ENCODE peak calls at places on chromosome 6, in nine cellular contexts. E, J, U, Q, S, F, M, Y and B are unnamed samples.

GRCh38 chr6:87053312-87053711 is 41.6 kb downstream of the CGA start:
- DNase-seq in F (no peak), J (no peak), U (no peak), S (no peak), E (no peak), Q (no peak), Y (no peak), M (no peak), B (no peak)

GRCh38 chr6:98467902-98468301 is 366.5 kb upstream of the POU3F2 start:
- DNase-seq in E (no peak), J (no peak), M (no peak), F (no peak), S (no peak), Q (no peak), U (no peak), Y (no peak), B (no peak)

GRCh38 chr6:6057442-6058053 is 50.8 kb upstream of the NRN1 start:
- DNase-seq in F (peak), J (peak), Y (peak), M (peak), E (peak), S (no peak), U (no peak), Q (peak), B (peak)

GRCh38 chr6:116531675-116532570 is 13.6 kb downstream of the TRAPPC3L start:
- DNase-seq in E (peak), J (peak), Q (peak), F (peak), M (peak), U (peak), Y (peak), S (peak), B (peak)

GRCh38 chr6:135311446-135312200 is 130.5 kb downstream of the MYB start:
- DNase-seq in F (no peak), J (no peak), E (no peak), S (no peak), Q (no peak), Y (no peak), U (no peak), M (no peak), B (no peak)

GRCh38 chr6:56226946-56227879 is 20.2 kb downstream of the COL21A1 start:
- DNase-seq in S (no peak), Q (no peak), M (no peak), U (no peak), F (peak), E (no peak), J (peak), Y (no peak), B (peak)

GRCh38 chr6:7615611-7616383 is 25.8 kb downstream of the SNRNP48 start:
- DNase-seq in Q (peak), M (peak), E (peak), S (peak), Y (peak), J (peak), F (peak), U (no peak), B (peak)

GRCh38 chr6:137001287-137001976 is 43.3 kb downstream of the IL20RA start:
- DNase-seq in S (no peak), Q (no peak), J (no peak), Y (no peak), E (peak), U (no peak), M (no peak), F (peak), B (no peak)

GRCh38 chr6:107228754-107229153 is 113.4 kb upstream of the BEND3 start:
- DNase-seq in E (peak), U (no peak), S (no peak), J (no peak), F (peak), M (no peak), Y (no peak), Q (no peak), B (no peak)

GRCh38 chr6:23410439-23410838 is 715.6 kb upstream of the NRSN1 start:
- DNase-seq in F (no peak), M (no peak), U (no peak), J (no peak), E (no peak), Y (no peak), S (no peak), Q (no peak), B (no peak)

GRCh38 chr6:26025894-26026832 is 61.1 kb upstream of the HFE start:
- DNase-seq in S (peak), Y (peak), E (peak), M (peak), J (peak), F (peak), U (peak), Q (peak), B (no peak)

GRCh38 chr6:138289739-138290138 is 71.4 kb upstream of the PBOV1 start:
- DNase-seq in M (no peak), Y (no peak), Q (peak), J (peak), U (peak), F (peak), S (peak), E (no peak), B (no peak)

GRCh38 chr6:11535801-11536230 is 1.7 kb upstream of the TMEM170B start:
- DNase-seq in S (peak), J (peak), F (peak), U (no peak), Q (peak), Y (peak), E (peak), M (no peak), B (peak)

GRCh38 chr6:136549359-136550044 is 720 bp downstream of the MAP7 start:
- DNase-seq in E (peak), U (peak), Q (peak), F (peak), S (peak), Y (no peak), M (peak), J (no peak), B (peak)

GRCh38 chr6:96151707-96152106 is 135.9 kb downstream of the FUT9 start:
- DNase-seq in S (no peak), Y (no peak), U (no peak), F (no peak), Q (no peak), E (no peak), J (no peak), M (no peak), B (no peak)

GRCh38 chr6:21741221-21742109 is 147.9 kb downstream of the SOX4 start:
- DNase-seq in Y (no peak), F (no peak), M (no peak), Q (no peak), J (no peak), E (no peak), U (no peak), S (no peak), B (no peak)

GRCh38 chr6:74447013-74447412 is 751.0 kb downstream of the CD109 start:
- DNase-seq in Y (no peak), F (peak), S (no peak), Q (no peak), M (no peak), U (no peak), J (peak), E (no peak), B (peak)

GRCh38 chr6:85364354-85364753 is 85.5 kb upstream of the NT5E start:
- DNase-seq in S (no peak), J (peak), E (peak), Y (no peak), Q (no peak), U (no peak), F (peak), M (no peak), B (no peak)

GRCh38 chr6:157304840-157305675 is 18.3 kb downstream of the TMEM242 start:
- DNase-seq in U (no peak), M (no peak), E (no peak), Y (peak), F (no peak), S (peak), J (peak), Q (no peak), B (no peak)

GRCh38 chr6:84282566-84282965 is 55.1 kb upstream of the CEP162 start:
- DNase-seq in F (peak), E (peak), U (no peak), Y (no peak), J (no peak), S (no peak), M (no peak), Q (no peak), B (peak)

GRCh38 chr6:71287926-71288227 is 734 bp upstream of the OGFRL1 start:
- DNase-seq in J (no peak), Q (no peak), U (no peak), M (no peak), E (no peak), Y (no peak), S (no peak), F (no peak), B (no peak)

GRCh38 chr6:15255481-15256414 is 9.9 kb downstream of the JARID2 start:
- DNase-seq in Y (peak), M (no peak), E (peak), J (no peak), Q (no peak), S (no peak), U (no peak), F (no peak), B (no peak)

GRCh38 chr6:71194730-71195129 is 93.9 kb upstream of the OGFRL1 start:
- DNase-seq in Y (no peak), U (no peak), J (peak), Q (no peak), M (no peak), F (peak), S (no peak), E (peak), B (no peak)

GRCh38 chr6:151229401-151230276 is 10.1 kb upstream of the AKAP12 start:
- DNase-seq in J (no peak), F (no peak), Y (no peak), M (no peak), Q (no peak), S (no peak), U (no peak), E (no peak), B (no peak)

GRCh38 chr6:37123957-37124729 is 45.8 kb upstream of the PIM1 start:
- DNase-seq in F (no peak), E (no peak), M (no peak), J (no peak), U (no peak), Y (no peak), S (no peak), Q (no peak), B (no peak)
- H3K4me3 ChIP-seq in F (no peak), E (no peak), M (no peak), J (no peak), U (no peak), Y (no peak), S (no peak), Q (no peak), B (no peak)

GRCh38 chr6:166194885-166195860 is 27.5 kb upstream of the TBXT start:
- DNase-seq in M (no peak), E (no peak), S (no peak), J (no peak), Y (peak), F (no peak), Q (peak), U (no peak), B (peak)

GRCh38 chr6:166192136-166192535 is 24.5 kb upstream of the TBXT start:
- DNase-seq in S (no peak), J (no peak), U (no peak), E (no peak), M (no peak), Y (no peak), Q (no peak), F (no peak), B (no peak)

GRCh38 chr6:166197361-166197760 is 29.7 kb upstream of the TBXT start:
- DNase-seq in F (no peak), M (no peak), Y (no peak), J (no peak), U (no peak), Q (no peak), S (no peak), E (no peak), B (no peak)

GRCh38 chr6:166192557-166192956 is 24.9 kb upstream of the TBXT start:
- DNase-seq in M (no peak), S (no peak), Y (no peak), Q (no peak), U (no peak), F (no peak), E (no peak), J (no peak), B (peak)

GRCh38 chr6:166195861-166196238 is 28.2 kb upstream of the TBXT start:
- DNase-seq in Y (no peak), E (no peak), Q (no peak), M (no peak), J (no peak), F (no peak), U (no peak), S (no peak), B (no peak)
- H3K4me3 ChIP-seq in Y (no peak), E (no peak), Q (no peak), M (no peak), J (no peak), F (no peak), U (no peak), S (no peak), B (no peak)

GRCh38 chr6:82246370-82246769 is 1.2 kb downstream of the IBTK start:
- DNase-seq in M (no peak), U (no peak), E (no peak), Y (no peak), Q (no peak), S (no peak), J (no peak), F (peak), B (no peak)
- H3K4me3 ChIP-seq in M (no peak), U (peak), E (peak), Y (peak), Q (peak), S (peak), J (peak), F (peak), B (peak)

GRCh38 chr6:2875840-2876207 is 27.3 kb downstream of the SERPINB9 start:
- DNase-seq in S (no peak), J (peak), Y (peak), F (no peak), M (no peak), Q (no peak), U (peak), E (no peak), B (peak)

GRCh38 chr6:2877057-2877882 is 25.8 kb downstream of the SERPINB9 start:
- DNase-seq in J (peak), U (no peak), F (peak), E (peak), M (no peak), S (no peak), Y (no peak), Q (no peak), B (no peak)

GRCh38 chr6:2876210-2877056 is 26.7 kb downstream of the SERPINB9 start:
- DNase-seq in E (peak), M (no peak), U (peak), S (peak), J (peak), F (peak), Q (peak), Y (no peak), B (peak)

GRCh38 chr6:2881358-2881885 is 21.7 kb downstream of the SERPINB9 start:
- DNase-seq in Y (no peak), Q (no peak), M (no peak), E (no peak), U (no peak), S (no peak), J (no peak), F (no peak), B (no peak)

DNA sequence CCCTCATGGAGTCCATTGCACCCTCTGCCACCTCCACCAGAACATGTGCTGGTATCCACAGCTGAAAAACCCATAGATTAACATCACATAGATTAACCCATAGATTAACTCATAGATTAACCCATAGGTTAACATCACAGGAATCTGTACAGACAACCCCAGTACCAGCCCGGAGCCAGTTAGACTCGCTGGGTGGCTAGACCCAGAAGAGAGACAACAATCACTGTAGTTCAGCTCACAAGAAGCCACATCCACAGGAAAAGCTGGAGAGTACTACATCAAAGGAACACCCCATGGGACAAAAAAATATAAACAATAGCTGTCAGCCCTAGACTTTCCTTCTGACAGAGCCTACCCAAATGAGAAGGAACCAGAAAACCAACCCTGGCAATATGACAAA is 25.1 kb downstream of the SERPINB9 start:
- DNase-seq in Q (no peak), M (no peak), F (peak), J (no peak), U (no peak), E (peak), Y (no peak), S (no peak), B (no peak)
- H3K4me3 ChIP-seq in Q (no peak), M (no peak), F (no peak), J (no peak), U (no peak), E (no peak), Y (no peak), S (no peak), B (no peak)

DNA sequence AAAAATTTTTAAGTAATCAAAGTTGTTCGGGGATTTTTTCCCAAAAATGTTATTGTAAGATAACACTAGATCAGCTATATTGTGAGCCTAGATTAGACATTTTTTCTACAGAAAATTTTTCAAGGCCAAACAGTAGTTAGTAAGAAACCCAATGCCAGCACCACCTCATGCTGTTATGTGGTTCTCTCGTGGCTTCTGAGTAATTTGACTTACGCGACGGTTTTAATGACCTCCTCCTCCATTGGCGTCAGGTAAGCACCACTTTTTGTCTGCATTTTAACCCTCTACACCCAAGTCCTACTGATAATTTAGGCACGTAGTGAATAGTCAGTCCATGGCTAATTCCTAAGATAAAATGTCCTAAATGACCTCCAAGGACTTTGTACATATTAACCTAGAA is 9.7 kb downstream of the RPS6KA2 start:
- DNase-seq in Q (no peak), F (no peak), E (no peak), S (no peak), J (peak), M (no peak), U (no peak), Y (no peak), B (no peak)
- H3K4me3 ChIP-seq in Q (no peak), F (no peak), E (no peak), S (no peak), J (no peak), M (no peak), U (no peak), Y (no peak), B (no peak)

DNA sequence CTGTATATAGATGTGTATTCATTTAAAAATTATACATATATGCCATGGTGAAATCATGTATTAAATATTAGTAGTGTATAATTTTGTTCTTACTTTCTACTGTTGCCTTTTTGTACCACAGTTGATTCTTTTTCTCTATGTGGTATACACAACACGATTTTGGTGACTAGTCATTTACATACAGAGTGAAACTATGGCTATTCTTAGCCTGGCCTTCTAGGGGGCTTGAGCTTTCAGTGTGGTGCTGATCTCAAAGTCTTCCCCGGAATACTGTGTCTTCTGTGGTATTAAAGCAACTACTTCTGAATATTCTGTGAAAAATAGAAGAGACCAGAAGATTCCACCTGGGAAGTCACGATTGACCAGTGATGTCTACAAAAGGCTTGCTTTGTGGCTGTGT is 301.9 kb downstream of the UTRN start:
- DNase-seq in S (no peak), F (no peak), Y (no peak), Q (peak), U (no peak), M (no peak), E (no peak), J (no peak), B (peak)
- H3K4me3 ChIP-seq in S (no peak), F (no peak), Y (no peak), Q (no peak), U (no peak), M (no peak), E (no peak), J (no peak), B (no peak)

DNA sequence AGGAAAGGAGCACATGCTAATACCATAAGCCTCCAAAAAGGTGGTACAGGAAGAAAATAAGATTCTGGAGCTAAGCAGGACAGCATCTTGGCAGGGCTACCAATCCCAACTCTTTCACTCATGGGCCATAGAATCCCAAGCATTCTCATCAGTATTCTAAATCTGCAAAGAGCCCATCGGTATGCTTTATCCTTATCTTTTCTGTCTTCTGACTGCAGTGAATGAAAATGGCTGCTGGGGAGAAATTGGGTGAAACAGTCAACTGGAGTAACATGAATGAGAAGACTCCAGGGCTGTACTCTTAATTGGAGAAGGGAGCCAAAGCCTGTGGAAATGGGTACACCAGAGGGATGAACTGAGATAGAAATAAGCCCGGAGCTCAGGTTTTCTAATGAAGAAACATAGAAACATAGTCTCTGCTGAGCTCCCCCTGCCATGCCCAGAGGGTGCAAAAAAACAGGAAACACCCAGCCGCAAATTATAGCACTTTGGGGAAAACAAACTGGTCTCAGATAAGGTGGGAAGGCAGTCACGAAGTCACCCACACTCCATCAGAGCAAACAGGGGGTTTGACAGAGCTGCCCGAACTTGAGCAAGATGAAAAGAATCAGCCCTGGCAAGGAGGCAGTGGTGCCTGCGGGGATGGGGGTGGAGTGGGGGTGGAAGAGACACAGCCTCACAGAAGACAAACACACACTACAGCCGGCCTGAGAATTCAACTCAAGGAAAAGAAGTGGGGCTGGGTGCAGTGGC is 35.4 kb upstream of the E2F3 start:
- DNase-seq in E (peak), S (no peak), M (no peak), Y (peak), U (no peak), J (no peak), Q (no peak), F (no peak), B (no peak)
- H3K4me3 ChIP-seq in E (no peak), S (no peak), M (no peak), Y (no peak), U (no peak), J (no peak), Q (no peak), F (no peak), B (no peak)

GRCh38 chr6:122050226-122050755 is 349.2 kb upstream of the HSF2 start:
- DNase-seq in U (no peak), S (no peak), M (no peak), J (no peak), F (no peak), Q (no peak), E (no peak), Y (no peak), B (no peak)

GRCh38 chr6:122043421-122043820 is 356.0 kb upstream of the HSF2 start:
- DNase-seq in Q (no peak), M (no peak), Y (no peak), J (no peak), S (no peak), E (no peak), U (no peak), F (no peak), B (no peak)

GRCh38 chr6:122048570-122048969 is 350.9 kb upstream of the HSF2 start:
- DNase-seq in U (no peak), Q (no peak), J (peak), F (no peak), S (no peak), M (no peak), Y (no peak), E (no peak), B (no peak)

GRCh38 chr6:122052501-122052900 is 347.0 kb upstream of the HSF2 start:
- DNase-seq in Y (no peak), Q (no peak), M (no peak), U (no peak), S (no peak), F (no peak), E (no peak), J (no peak), B (no peak)

GRCh38 chr6:122049341-122049740 is 350.1 kb upstream of the HSF2 start:
- DNase-seq in U (peak), Y (no peak), S (no peak), E (peak), F (no peak), Q (peak), M (no peak), J (peak), B (no peak)
- H3K4me3 ChIP-seq in U (peak), Y (no peak), S (no peak), E (no peak), F (no peak), Q (no peak), M (no peak), J (peak), B (peak)